ENCODE peak calls at places on chromosomes 1 and 21, in six cellular contexts. One of them, this sample, is unnamed. For H3K27me3, the result is how much of the 10 kb centered on the place peaks cover.

GRCh38 chr1:107228704-107229103 is 87.9 kb downstream of the NTNG1 start:
- DNase-seq in HepG2: no peak
- DNase-seq in psoas muscle: no peak
- DNase-seq in right lobe of liver: no peak
- DNase-seq in neural progenitor cell: no peak
- DNase-seq in heart left ventricle: no peak
- DNase-seq in this sample: no peak

GRCh38 chr1:204350857-204351573 is 8.7 kb downstream of the PLEKHA6 start:
- DNase-seq in HepG2: no peak
- DNase-seq in psoas muscle: peak
- DNase-seq in right lobe of liver: no peak
- DNase-seq in neural progenitor cell: peak
- DNase-seq in heart left ventricle: peak
- DNase-seq in this sample: peak

GRCh38 chr1:33137800-33138199 is 44.0 kb downstream of the TRIM62 start:
- DNase-seq in HepG2: peak
- DNase-seq in psoas muscle: peak
- DNase-seq in right lobe of liver: no peak
- DNase-seq in neural progenitor cell: peak
- DNase-seq in heart left ventricle: no peak
- DNase-seq in this sample: no peak

GRCh38 chr1:177858222-177858894 is 111.5 kb downstream of the SEC16B start:
- DNase-seq in HepG2: no peak
- DNase-seq in psoas muscle: no peak
- DNase-seq in right lobe of liver: no peak
- DNase-seq in neural progenitor cell: no peak
- DNase-seq in heart left ventricle: no peak
- DNase-seq in this sample: no peak

GRCh38 chr1:59020151-59020997 is 236.5 kb upstream of the JUN start:
- DNase-seq in HepG2: no peak
- DNase-seq in psoas muscle: peak
- DNase-seq in right lobe of liver: peak
- DNase-seq in neural progenitor cell: no peak
- DNase-seq in heart left ventricle: peak
- DNase-seq in this sample: peak

GRCh38 chr1:102578806-102579205 is 529.5 kb downstream of the COL11A1 start:
- DNase-seq in HepG2: no peak
- DNase-seq in psoas muscle: no peak
- DNase-seq in right lobe of liver: no peak
- DNase-seq in neural progenitor cell: no peak
- DNase-seq in heart left ventricle: no peak
- DNase-seq in this sample: peak

GRCh38 chr1:154666051-154666793 is 58.2 kb upstream of the ADAR start:
- DNase-seq in HepG2: no peak
- DNase-seq in psoas muscle: no peak
- DNase-seq in right lobe of liver: no peak
- DNase-seq in neural progenitor cell: no peak
- DNase-seq in heart left ventricle: no peak
- DNase-seq in this sample: no peak

GRCh38 chr21:46325073-46325912 is 1.3 kb downstream of the PCNT start:
- DNase-seq in HepG2: peak
- DNase-seq in psoas muscle: peak
- DNase-seq in right lobe of liver: peak
- DNase-seq in neural progenitor cell: peak
- DNase-seq in heart left ventricle: peak
- DNase-seq in this sample: peak

GRCh38 chr1:23116921-23117699 is 51.5 kb downstream of the LUZP1 start:
- DNase-seq in HepG2: no peak
- DNase-seq in psoas muscle: no peak
- DNase-seq in right lobe of liver: no peak
- DNase-seq in neural progenitor cell: no peak
- DNase-seq in heart left ventricle: no peak
- DNase-seq in this sample: no peak

GRCh38 chr1:225440380-225440957 is 12.6 kb upstream of the LBR start:
- DNase-seq in HepG2: no peak
- DNase-seq in psoas muscle: no peak
- DNase-seq in right lobe of liver: no peak
- DNase-seq in neural progenitor cell: no peak
- DNase-seq in heart left ventricle: no peak
- DNase-seq in this sample: no peak

GRCh38 chr1:38667626-38668025 is 191.9 kb downstream of the RRAGC start:
- DNase-seq in HepG2: no peak
- DNase-seq in psoas muscle: no peak
- DNase-seq in right lobe of liver: no peak
- DNase-seq in neural progenitor cell: no peak
- DNase-seq in heart left ventricle: no peak
- DNase-seq in this sample: no peak

GRCh38 chr1:2208309-2209239 is 14.0 kb upstream of the FAAP20 start:
- DNase-seq in HepG2: peak
- DNase-seq in psoas muscle: peak
- DNase-seq in right lobe of liver: peak
- DNase-seq in neural progenitor cell: no peak
- DNase-seq in heart left ventricle: peak
- DNase-seq in this sample: peak

GRCh38 chr1:100360790-100361232 is 8.5 kb downstream of the CDC14A start:
- DNase-seq in HepG2: no peak
- DNase-seq in psoas muscle: peak
- DNase-seq in right lobe of liver: no peak
- DNase-seq in neural progenitor cell: peak
- DNase-seq in heart left ventricle: peak
- DNase-seq in this sample: peak

GRCh38 chr1:116242741-116243140 is 130.3 kb upstream of the ATP1A1 start:
- DNase-seq in HepG2: no peak
- DNase-seq in psoas muscle: no peak
- DNase-seq in right lobe of liver: no peak
- DNase-seq in neural progenitor cell: no peak
- DNase-seq in heart left ventricle: no peak
- DNase-seq in this sample: no peak

DNA sequence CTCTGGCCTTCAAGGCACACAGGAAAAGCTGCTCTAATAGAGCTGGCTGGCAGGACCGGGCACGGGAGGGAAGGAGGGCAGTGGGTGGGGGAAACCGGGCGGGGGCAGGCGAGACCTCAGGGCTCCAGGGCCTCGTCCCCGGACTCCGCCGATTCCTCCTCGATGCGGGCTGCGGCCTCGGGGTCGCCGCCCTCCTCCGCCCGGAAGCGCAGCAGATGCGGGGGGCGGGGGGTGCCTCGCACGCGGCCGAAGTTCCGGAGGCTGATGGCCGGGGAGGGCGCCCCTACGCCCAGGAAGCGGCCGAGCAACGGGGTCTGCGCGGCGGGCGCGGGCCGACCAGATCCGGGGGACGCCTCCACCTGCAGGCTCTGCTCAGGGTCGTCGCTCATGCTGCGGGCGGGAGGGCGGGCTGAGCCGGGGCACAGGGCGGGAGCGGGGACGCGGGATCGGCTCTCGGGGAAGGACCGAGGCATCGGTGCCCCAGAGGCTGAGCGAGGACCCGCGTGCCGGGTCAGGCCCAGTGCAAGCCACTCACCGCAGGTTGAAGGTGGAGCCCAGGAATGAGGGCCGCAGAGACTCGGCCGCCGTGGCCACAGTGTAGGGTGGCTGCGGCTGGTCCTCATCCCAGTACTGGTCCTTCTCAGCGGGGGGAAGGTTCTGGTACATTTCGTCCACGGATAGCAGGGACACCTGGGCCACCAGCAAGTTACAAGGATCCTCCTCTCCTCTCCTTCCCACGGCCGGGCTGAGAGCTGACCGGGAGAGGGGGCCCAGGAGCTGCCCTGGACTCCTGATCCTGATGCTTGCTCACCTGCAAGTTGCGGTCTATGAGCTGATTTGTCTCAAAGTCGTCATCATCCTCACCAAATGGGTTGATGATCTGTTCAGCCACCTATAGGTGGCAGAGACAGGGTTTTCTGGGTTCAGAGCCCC is 3.6 kb downstream of the BEST4 start:
- DNase-seq in HepG2: peak
- DNase-seq in psoas muscle: no peak
- DNase-seq in right lobe of liver: no peak
- DNase-seq in neural progenitor cell: peak
- DNase-seq in heart left ventricle: no peak
- DNase-seq in this sample: no peak
- TF ChIP-seq CTCF in HepG2: peak
- TF ChIP-seq CTCF in psoas muscle: no peak
- TF ChIP-seq CTCF in right lobe of liver: no peak
- TF ChIP-seq CTCF in neural progenitor cell: peak
- TF ChIP-seq CTCF in heart left ventricle: no peak
- TF ChIP-seq CTCF in this sample: peak

DNA sequence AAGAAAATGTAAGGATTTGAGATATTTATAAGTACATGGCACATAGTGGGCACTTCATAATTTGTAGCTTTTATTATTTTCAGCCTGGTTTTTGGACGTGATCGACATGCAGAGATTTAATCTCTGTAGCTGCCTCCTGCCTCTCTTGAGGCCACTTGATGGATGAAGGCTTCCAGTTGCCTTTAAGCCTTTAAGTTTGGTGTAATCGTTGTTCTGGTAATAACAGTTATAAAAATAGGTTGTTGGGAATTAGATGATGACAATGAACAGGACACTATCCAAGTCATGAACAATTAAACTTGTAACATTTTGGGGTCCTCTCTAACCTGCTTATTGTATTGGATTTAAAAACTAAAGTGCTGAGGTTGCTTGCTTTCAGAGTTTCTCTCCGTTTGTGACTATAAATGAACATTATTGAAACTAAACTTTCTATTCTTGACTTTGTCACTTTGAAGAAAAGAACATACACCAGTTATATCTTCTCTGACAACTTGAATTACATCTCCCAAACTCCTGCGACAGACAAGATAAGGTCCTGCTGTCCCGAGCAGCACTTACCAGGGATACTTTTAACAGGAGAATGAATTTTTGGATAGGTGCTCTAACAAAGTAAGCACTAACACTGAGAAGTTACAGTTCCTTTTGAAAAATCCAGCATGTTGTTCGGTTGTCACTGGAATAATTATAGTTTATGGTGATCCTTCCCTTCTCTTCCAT is 295.0 kb downstream of the NFIA start:
- DNase-seq in HepG2: no peak
- DNase-seq in psoas muscle: no peak
- DNase-seq in right lobe of liver: no peak
- DNase-seq in neural progenitor cell: no peak
- DNase-seq in heart left ventricle: no peak
- DNase-seq in this sample: no peak
- H3K27me3 ChIP-seq in HepG2: under half
- H3K27me3 ChIP-seq in psoas muscle: under half
- H3K27me3 ChIP-seq in right lobe of liver: under half
- H3K27me3 ChIP-seq in neural progenitor cell: under half
- H3K27me3 ChIP-seq in heart left ventricle: under half
- H3K27me3 ChIP-seq in this sample: under half

DNA sequence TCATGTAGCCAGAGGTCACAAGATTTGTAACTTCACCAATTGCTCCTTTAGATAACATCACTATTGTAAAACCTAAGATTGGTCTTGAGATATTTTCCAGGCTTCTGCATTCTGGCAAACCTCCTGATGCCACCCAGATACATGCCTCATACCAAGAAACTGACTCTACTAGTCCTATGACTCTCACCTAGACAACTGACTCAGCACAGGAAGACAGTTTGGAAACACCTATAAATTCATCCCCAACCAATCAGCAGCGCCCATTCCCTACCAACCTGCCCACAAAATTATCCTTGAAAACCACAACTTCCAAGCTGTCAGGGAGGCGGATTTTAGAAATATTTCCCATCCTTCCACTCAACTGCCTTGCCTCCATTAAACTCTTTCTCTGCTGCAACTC is 2.6 kb downstream of the NME7 start:
- DNase-seq in HepG2: no peak
- DNase-seq in psoas muscle: no peak
- DNase-seq in right lobe of liver: no peak
- DNase-seq in neural progenitor cell: no peak
- DNase-seq in heart left ventricle: no peak
- DNase-seq in this sample: no peak
- H3K4me3 ChIP-seq in HepG2: no peak
- H3K4me3 ChIP-seq in psoas muscle: no peak
- H3K4me3 ChIP-seq in right lobe of liver: no peak
- H3K4me3 ChIP-seq in neural progenitor cell: no peak
- H3K4me3 ChIP-seq in heart left ventricle: no peak
- H3K4me3 ChIP-seq in this sample: no peak

DNA sequence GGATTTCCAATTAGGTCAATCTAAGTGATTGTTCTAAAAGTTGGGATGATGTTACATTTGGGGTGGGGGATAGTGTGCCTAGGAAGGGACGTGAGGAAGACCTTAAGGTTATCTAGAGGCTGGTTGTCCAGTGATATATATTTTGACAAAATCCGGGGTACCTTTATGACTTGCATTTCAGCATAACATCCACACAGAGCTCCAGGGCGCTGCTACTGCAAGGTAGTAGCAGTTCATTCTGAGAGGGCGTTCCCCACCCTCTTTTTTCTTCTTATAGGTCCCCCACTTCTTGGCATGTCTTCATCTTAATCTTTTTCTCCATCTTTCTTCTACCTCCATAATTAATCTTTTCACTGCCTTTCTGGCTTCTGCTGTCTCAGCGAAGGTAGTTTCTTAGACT is 161.9 kb downstream of the CACNA1E start:
- DNase-seq in HepG2: no peak
- DNase-seq in psoas muscle: no peak
- DNase-seq in right lobe of liver: no peak
- DNase-seq in neural progenitor cell: no peak
- DNase-seq in heart left ventricle: no peak
- DNase-seq in this sample: no peak
- TF ChIP-seq CTCF in HepG2: no peak
- TF ChIP-seq CTCF in psoas muscle: no peak
- TF ChIP-seq CTCF in right lobe of liver: no peak
- TF ChIP-seq CTCF in neural progenitor cell: no peak
- TF ChIP-seq CTCF in heart left ventricle: no peak
- TF ChIP-seq CTCF in this sample: no peak

GRCh38 chr1:9841460-9841859 is 17.7 kb upstream of the CLSTN1 start:
- DNase-seq in HepG2: no peak
- DNase-seq in psoas muscle: no peak
- DNase-seq in right lobe of liver: no peak
- DNase-seq in neural progenitor cell: no peak
- DNase-seq in heart left ventricle: no peak
- DNase-seq in this sample: no peak
- H3K27me3 ChIP-seq in HepG2: under half
- H3K27me3 ChIP-seq in psoas muscle: under half
- H3K27me3 ChIP-seq in right lobe of liver: under half
- H3K27me3 ChIP-seq in neural progenitor cell: under half
- H3K27me3 ChIP-seq in heart left ventricle: under half
- H3K27me3 ChIP-seq in this sample: under half